ENCODE peak calls at places on chromosomes 12 and 14, in eight cellular contexts. S, U, X, H, K, F, P and I are unnamed samples.

GRCh38 chr12:93783827-93784226 is 106.7 kb downstream of the CRADD start:
- DNase-seq in S (no peak), U (no peak), X (peak), H (no peak), K (no peak), F (no peak), P (no peak), I (no peak)

GRCh38 chr12:41605528-41606295 is 417.6 kb downstream of the PDZRN4 start:
- DNase-seq in S (no peak), U (no peak), X (no peak), H (no peak), K (no peak), F (no peak), P (no peak), I (no peak)

GRCh38 chr12:45670339-45671065 is 59.0 kb upstream of the ARID2 start:
- DNase-seq in S (no peak), U (no peak), X (no peak), H (peak), K (no peak), F (peak), P (no peak), I (peak)

GRCh38 chr12:131536766-131537165 is 174.1 kb upstream of the SFSWAP start:
- DNase-seq in S (no peak), U (no peak), X (no peak), H (no peak), K (no peak), F (no peak), P (no peak), I (no peak)

GRCh38 chr12:130053641-130054040 is 108.6 kb upstream of the FZD10 start:
- DNase-seq in S (no peak), U (no peak), X (no peak), H (no peak), K (no peak), F (no peak), P (no peak), I (no peak)

GRCh38 chr12:104130760-104131159 is 7.2 kb downstream of the NFYB start:
- DNase-seq in S (no peak), U (no peak), X (no peak), H (no peak), K (no peak), F (no peak), P (no peak), I (no peak)

GRCh38 chr12:93292731-93293566 is 84.8 kb upstream of the NUDT4 start:
- DNase-seq in S (no peak), U (no peak), X (no peak), H (no peak), K (no peak), F (no peak), P (no peak), I (no peak)

GRCh38 chr14:106564058-106564643 is 1037.8 kb downstream of the TMEM121 start:
- DNase-seq in S (peak), U (no peak), X (peak), H (no peak), K (no peak), F (peak), P (peak), I (peak)

GRCh38 chr14:71399057-71399487 is 491.8 kb downstream of the PCNX1 start:
- DNase-seq in S (no peak), U (no peak), X (no peak), H (no peak), K (no peak), F (peak), P (no peak), I (peak)

GRCh38 chr12:50614167-50614762 is 109.5 kb downstream of the DIP2B start:
- DNase-seq in S (no peak), U (peak), X (no peak), H (peak), K (no peak), F (no peak), P (no peak), I (no peak)

GRCh38 chr14:90518941-90519256 is 122.1 kb downstream of the CALM1 start:
- DNase-seq in S (peak), U (no peak), X (peak), H (peak), K (no peak), F (no peak), P (peak), I (no peak)

GRCh38 chr12:122104844-122105243 is 26.3 kb downstream of the MLXIP start:
- DNase-seq in S (no peak), U (no peak), X (no peak), H (no peak), K (no peak), F (no peak), P (no peak), I (no peak)

GRCh38 chr12:104374806-104375205 is 71.3 kb downstream of the EID3 start:
- DNase-seq in S (no peak), U (no peak), X (no peak), H (no peak), K (no peak), F (no peak), P (no peak), I (no peak)

GRCh38 chr12:109735051-109735521 is 21.5 kb downstream of the FAM222A start:
- DNase-seq in S (no peak), U (no peak), X (no peak), H (no peak), K (no peak), F (no peak), P (no peak), I (no peak)

GRCh38 chr14:35046751-35047536 is 872 bp downstream of the FAM177A1 start:
- DNase-seq in S (no peak), U (no peak), X (peak), H (no peak), K (no peak), F (peak), P (peak), I (no peak)

GRCh38 chr12:129605666-129606065 is 298.2 kb downstream of the TMEM132D start:
- DNase-seq in S (no peak), U (no peak), X (no peak), H (no peak), K (no peak), F (no peak), P (no peak), I (no peak)

GRCh38 chr14:104600141-104600643 is 4.4 kb downstream of the TMEM179 start:
- DNase-seq in S (no peak), U (peak), X (no peak), H (peak), K (no peak), F (no peak), P (peak), I (no peak)

GRCh38 chr12:108561852-108562347 is 496 bp upstream of the ISCU start:
- DNase-seq in S (no peak), U (no peak), X (no peak), H (no peak), K (no peak), F (peak), P (no peak), I (no peak)

GRCh38 chr12:69569236-69569635 is 16.0 kb upstream of the CCT2 start:
- DNase-seq in S (no peak), U (no peak), X (no peak), H (peak), K (no peak), F (no peak), P (no peak), I (no peak)